ENCODE peak calls at places on chromosomes 16 and 17, in six cellular contexts. One of them, this sample, is unnamed.

GRCh38 chr16:81837312-81837748 is 58.2 kb downstream of the PLCG2 start:
- DNase-seq in iPS-NIHi11: no peak
- DNase-seq in GM12891: no peak
- DNase-seq in colonic mucosa: no peak
- DNase-seq in CD4-positive, alpha-beta memory T cell: no peak
- DNase-seq in activated CD8-positive, alpha-beta memory T cell treated with anti-CD3 and anti-CD28 coated beads for 1 hour: no peak
- DNase-seq in this sample: no peak

GRCh38 chr16:10240854-10241613 is 58.8 kb upstream of the GRIN2A start:
- DNase-seq in iPS-NIHi11: no peak
- DNase-seq in GM12891: no peak
- DNase-seq in colonic mucosa: no peak
- DNase-seq in CD4-positive, alpha-beta memory T cell: no peak
- DNase-seq in activated CD8-positive, alpha-beta memory T cell treated with anti-CD3 and anti-CD28 coated beads for 1 hour: no peak
- DNase-seq in this sample: peak

GRCh38 chr17:81487487-81488275 is 24.9 kb downstream of the ACTG1 start:
- DNase-seq in iPS-NIHi11: peak
- DNase-seq in GM12891: peak
- DNase-seq in colonic mucosa: peak
- DNase-seq in CD4-positive, alpha-beta memory T cell: peak
- DNase-seq in activated CD8-positive, alpha-beta memory T cell treated with anti-CD3 and anti-CD28 coated beads for 1 hour: peak
- DNase-seq in this sample: peak

GRCh38 chr17:45970659-45971058 is 28.4 kb upstream of the STH start:
- DNase-seq in iPS-NIHi11: no peak
- DNase-seq in GM12891: no peak
- DNase-seq in colonic mucosa: no peak
- DNase-seq in CD4-positive, alpha-beta memory T cell: no peak
- DNase-seq in activated CD8-positive, alpha-beta memory T cell treated with anti-CD3 and anti-CD28 coated beads for 1 hour: no peak
- DNase-seq in this sample: no peak

GRCh38 chr17:38357488-38358123 is 6.0 kb downstream of the SOCS7 start:
- DNase-seq in iPS-NIHi11: no peak
- DNase-seq in GM12891: no peak
- DNase-seq in colonic mucosa: no peak
- DNase-seq in CD4-positive, alpha-beta memory T cell: no peak
- DNase-seq in activated CD8-positive, alpha-beta memory T cell treated with anti-CD3 and anti-CD28 coated beads for 1 hour: no peak
- DNase-seq in this sample: no peak

GRCh38 chr17:40179923-40180659 is 2.8 kb downstream of the RAPGEFL1 start:
- DNase-seq in iPS-NIHi11: no peak
- DNase-seq in GM12891: no peak
- DNase-seq in colonic mucosa: peak
- DNase-seq in CD4-positive, alpha-beta memory T cell: no peak
- DNase-seq in activated CD8-positive, alpha-beta memory T cell treated with anti-CD3 and anti-CD28 coated beads for 1 hour: no peak
- DNase-seq in this sample: no peak

GRCh38 chr16:52251495-52251894 is 295.4 kb downstream of the TOX3 start:
- DNase-seq in iPS-NIHi11: no peak
- DNase-seq in GM12891: no peak
- DNase-seq in colonic mucosa: no peak
- DNase-seq in CD4-positive, alpha-beta memory T cell: no peak
- DNase-seq in activated CD8-positive, alpha-beta memory T cell treated with anti-CD3 and anti-CD28 coated beads for 1 hour: no peak
- DNase-seq in this sample: no peak

GRCh38 chr16:1474471-1474795 is 395 bp downstream of the CLCN7 start:
- DNase-seq in iPS-NIHi11: no peak
- DNase-seq in GM12891: no peak
- DNase-seq in colonic mucosa: no peak
- DNase-seq in CD4-positive, alpha-beta memory T cell: peak
- DNase-seq in activated CD8-positive, alpha-beta memory T cell treated with anti-CD3 and anti-CD28 coated beads for 1 hour: no peak
- DNase-seq in this sample: no peak

GRCh38 chr17:73343168-73343634 is 31.4 kb upstream of the CDC42EP4 start:
- DNase-seq in iPS-NIHi11: peak
- DNase-seq in GM12891: no peak
- DNase-seq in colonic mucosa: no peak
- DNase-seq in CD4-positive, alpha-beta memory T cell: no peak
- DNase-seq in activated CD8-positive, alpha-beta memory T cell treated with anti-CD3 and anti-CD28 coated beads for 1 hour: no peak
- DNase-seq in this sample: peak

GRCh38 chr16:2180962-2181923 is 15.2 kb downstream of the CASKIN1 start:
- DNase-seq in iPS-NIHi11: peak
- DNase-seq in GM12891: no peak
- DNase-seq in colonic mucosa: no peak
- DNase-seq in CD4-positive, alpha-beta memory T cell: no peak
- DNase-seq in activated CD8-positive, alpha-beta memory T cell treated with anti-CD3 and anti-CD28 coated beads for 1 hour: no peak
- DNase-seq in this sample: peak

GRCh38 chr17:78272181-78272913 is 40.9 kb downstream of the TMEM235 start:
- DNase-seq in iPS-NIHi11: peak
- DNase-seq in GM12891: no peak
- DNase-seq in colonic mucosa: peak
- DNase-seq in CD4-positive, alpha-beta memory T cell: peak
- DNase-seq in activated CD8-positive, alpha-beta memory T cell treated with anti-CD3 and anti-CD28 coated beads for 1 hour: no peak
- DNase-seq in this sample: peak

GRCh38 chr16:89575247-89576172 is at the start of gene CPNE7:
- DNase-seq in iPS-NIHi11: peak
- DNase-seq in GM12891: peak
- DNase-seq in colonic mucosa: no peak
- DNase-seq in CD4-positive, alpha-beta memory T cell: no peak
- DNase-seq in activated CD8-positive, alpha-beta memory T cell treated with anti-CD3 and anti-CD28 coated beads for 1 hour: no peak
- DNase-seq in this sample: no peak

GRCh38 chr17:1755993-1756306 is 5.9 kb upstream of the SERPINF1 start:
- DNase-seq in iPS-NIHi11: no peak
- DNase-seq in GM12891: no peak
- DNase-seq in colonic mucosa: no peak
- DNase-seq in CD4-positive, alpha-beta memory T cell: no peak
- DNase-seq in activated CD8-positive, alpha-beta memory T cell treated with anti-CD3 and anti-CD28 coated beads for 1 hour: no peak
- DNase-seq in this sample: no peak

GRCh38 chr17:41758601-41759000 is 24.2 kb upstream of the HAP1 start:
- DNase-seq in iPS-NIHi11: peak
- DNase-seq in GM12891: no peak
- DNase-seq in colonic mucosa: no peak
- DNase-seq in CD4-positive, alpha-beta memory T cell: no peak
- DNase-seq in activated CD8-positive, alpha-beta memory T cell treated with anti-CD3 and anti-CD28 coated beads for 1 hour: no peak
- DNase-seq in this sample: no peak

GRCh38 chr16:68264128-68265077 is at the start of gene SLC7A6:
- DNase-seq in iPS-NIHi11: peak
- DNase-seq in GM12891: peak
- DNase-seq in colonic mucosa: peak
- DNase-seq in CD4-positive, alpha-beta memory T cell: peak
- DNase-seq in activated CD8-positive, alpha-beta memory T cell treated with anti-CD3 and anti-CD28 coated beads for 1 hour: peak
- DNase-seq in this sample: peak

This sample was measured in H9.